ENCODE peak calls at places on chromosome 7, in ten cellular contexts. V is colonic mucosa; T is gastrocnemius medialis; Z is progenitor cell of endocrine pancreas; O is WERI-Rb-1; J is A673; C is psoas muscle; H is CD8-positive, alpha-beta T cell; L is tibial nerve; B is brain microvascular endothelial cell. S is an unnamed sample.

GRCh38 chr7:213324-213993 is 21.1 kb downstream of the FAM20C start:
- DNase-seq in H (no peak), L (no peak), V (no peak), B (no peak), Z (no peak), T (no peak), J (no peak), C (no peak), O (no peak), S (no peak)

GRCh38 chr7:15686957-15687644 is 618 bp upstream of the MEOX2 start:
- DNase-seq in V (no peak), T (no peak), L (peak; percentile 23), C (no peak), Z (no peak), J (no peak), O (no peak), B (no peak), H (no peak), S (peak; percentile 16)

GRCh38 chr7:28479507-28479947 is 67.2 kb downstream of the CREB5 start:
- DNase-seq in H (no peak), J (no peak), B (no peak), V (no peak), L (no peak), T (no peak), Z (no peak), O (no peak), C (no peak), S (no peak)

GRCh38 chr7:16638282-16639265 is 7.0 kb downstream of the ANKMY2 start:
- DNase-seq in T (no peak), V (no peak), H (no peak), J (no peak), C (no peak), Z (no peak), L (no peak), O (no peak), B (no peak), S (no peak)

GRCh38 chr7:41817386-41817785 is 114.5 kb upstream of the INHBA start:
- DNase-seq in Z (no peak), J (no peak), L (no peak), O (no peak), B (peak; percentile 70), T (no peak), V (no peak), C (no peak), H (no peak), S (no peak)

GRCh38 chr7:101402081-101402779 is 39.6 kb downstream of the COL26A1 start:
- DNase-seq in V (no peak), H (no peak), O (no peak), B (peak; percentile 18), T (no peak), Z (no peak), L (no peak), C (no peak), J (peak; percentile 84), S (peak; percentile 52)

GRCh38 chr7:45697576-45698136 is 123.5 kb downstream of the ADCY1 start:
- DNase-seq in H (no peak), B (peak; percentile 37), Z (no peak), C (no peak), O (no peak), L (no peak), V (peak; percentile 6), J (no peak), T (no peak), S (no peak)

GRCh38 chr7:43308913-43309789 is 196.7 kb downstream of the HECW1 start:
- DNase-seq in T (no peak), L (no peak), V (no peak), O (no peak), J (no peak), Z (no peak), B (no peak), H (no peak), C (no peak), S (no peak)

GRCh38 chr7:21542891-21543527 is at the start of gene DNAH11:
- DNase-seq in V (peak; percentile 31), C (peak; percentile 40), J (peak; percentile 15), O (peak; percentile 30), B (no peak), Z (peak; percentile 47), T (no peak), H (no peak), L (no peak), S (peak; percentile 80)
- TF ChIP-seq CTCF in V (no peak), C (no peak), J (no peak), O (peak; percentile 9), B (no peak), Z (peak; percentile 35), T (no peak), H (no peak), L (no peak), S (no peak)

GRCh38 chr7:4227105-4228010 is 454.7 kb upstream of the FOXK1 start:
- DNase-seq in J (peak; percentile 11), T (no peak), Z (no peak), B (no peak), O (peak; percentile 18), L (no peak), C (no peak), H (no peak), V (no peak), S (no peak)

GRCh38 chr7:4225352-4225751 is 456.7 kb upstream of the FOXK1 start:
- DNase-seq in L (no peak), Z (no peak), H (no peak), T (no peak), V (no peak), C (no peak), O (no peak), B (no peak), J (no peak), S (no peak)

GRCh38 chr7:4230352-4230751 is 451.7 kb upstream of the FOXK1 start:
- DNase-seq in V (no peak), H (no peak), T (no peak), J (no peak), O (no peak), Z (no peak), B (no peak), L (no peak), C (no peak), S (no peak)

GRCh38 chr7:4221043-4221442 is 461.1 kb upstream of the FOXK1 start:
- DNase-seq in Z (no peak), L (no peak), B (no peak), V (no peak), H (no peak), T (no peak), O (no peak), J (no peak), C (no peak), S (no peak)

GRCh38 chr7:4226166-4226857 is 455.8 kb upstream of the FOXK1 start:
- DNase-seq in L (no peak), V (no peak), C (no peak), Z (no peak), O (peak; percentile 47), H (no peak), T (no peak), B (no peak), J (peak; percentile 40), S (no peak)
- TF ChIP-seq CTCF in L (no peak), V (no peak), C (no peak), Z (peak; percentile 15), O (peak; percentile 76), H (no peak), T (no peak), B (peak; percentile 2), J (peak; percentile 49), S (no peak)

GRCh38 chr7:79284226-79284625 is 169.2 kb downstream of the MAGI2 start:
- DNase-seq in L (no peak), T (no peak), C (no peak), B (no peak), J (no peak), V (no peak), H (no peak), O (no peak), Z (no peak), S (no peak)

GRCh38 chr7:79282882-79283602 is 170.4 kb downstream of the MAGI2 start:
- DNase-seq in O (no peak), C (no peak), B (peak; percentile 39), J (no peak), L (no peak), Z (no peak), V (no peak), H (no peak), T (no peak), S (no peak)

GRCh38 chr7:79281406-79281805 is 172.1 kb downstream of the MAGI2 start:
- DNase-seq in V (no peak), Z (no peak), B (no peak), O (no peak), J (no peak), T (no peak), C (no peak), L (no peak), H (no peak), S (no peak)

GRCh38 chr7:79286181-79286580 is 167.3 kb downstream of the MAGI2 start:
- DNase-seq in Z (no peak), O (no peak), H (no peak), L (no peak), C (no peak), J (no peak), T (no peak), V (no peak), B (no peak), S (no peak)

DNA sequence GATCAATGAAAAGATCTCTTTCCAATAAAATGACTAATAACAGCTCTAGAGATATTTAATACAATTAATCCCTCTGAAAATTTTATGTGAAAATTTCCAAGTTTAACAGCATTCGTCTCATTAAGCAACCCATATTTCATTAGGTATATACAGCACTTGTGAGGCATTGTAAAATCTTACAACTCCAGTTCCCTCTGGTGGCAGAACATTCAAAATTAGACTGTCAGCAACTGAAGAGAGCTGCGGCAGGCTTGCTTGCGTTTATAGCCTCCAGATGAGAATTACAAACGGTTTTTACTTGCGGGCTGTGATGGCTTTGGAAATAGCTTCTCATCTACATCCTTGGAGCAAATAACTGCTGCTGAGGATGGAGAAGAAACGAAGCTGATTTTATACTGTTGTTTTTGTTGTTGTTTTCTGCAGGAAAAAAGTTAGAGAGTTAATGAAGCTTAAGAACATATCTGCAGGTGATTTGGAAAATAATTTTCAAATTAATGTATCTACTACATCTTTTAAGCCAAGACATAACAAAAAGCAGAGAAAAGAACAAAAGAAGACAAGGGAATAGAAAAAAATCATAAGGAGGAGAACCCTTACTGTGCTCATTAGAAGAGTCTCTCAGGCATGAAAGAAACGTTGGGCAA is 171.3 kb downstream of the MAGI2 start:
- DNase-seq in C (no peak), H (no peak), B (peak; percentile 71), L (no peak), V (no peak), O (peak; percentile 23), Z (no peak), T (no peak), J (peak; percentile 65), S (peak; percentile 10)
- TF ChIP-seq CTCF in C (peak; percentile 46), H (no peak), B (peak; percentile 64), L (peak; percentile 22), V (no peak), O (peak; percentile 20), Z (peak; percentile 46), T (peak; percentile 42), J (peak; percentile 57), S (peak; percentile 15)

DNA sequence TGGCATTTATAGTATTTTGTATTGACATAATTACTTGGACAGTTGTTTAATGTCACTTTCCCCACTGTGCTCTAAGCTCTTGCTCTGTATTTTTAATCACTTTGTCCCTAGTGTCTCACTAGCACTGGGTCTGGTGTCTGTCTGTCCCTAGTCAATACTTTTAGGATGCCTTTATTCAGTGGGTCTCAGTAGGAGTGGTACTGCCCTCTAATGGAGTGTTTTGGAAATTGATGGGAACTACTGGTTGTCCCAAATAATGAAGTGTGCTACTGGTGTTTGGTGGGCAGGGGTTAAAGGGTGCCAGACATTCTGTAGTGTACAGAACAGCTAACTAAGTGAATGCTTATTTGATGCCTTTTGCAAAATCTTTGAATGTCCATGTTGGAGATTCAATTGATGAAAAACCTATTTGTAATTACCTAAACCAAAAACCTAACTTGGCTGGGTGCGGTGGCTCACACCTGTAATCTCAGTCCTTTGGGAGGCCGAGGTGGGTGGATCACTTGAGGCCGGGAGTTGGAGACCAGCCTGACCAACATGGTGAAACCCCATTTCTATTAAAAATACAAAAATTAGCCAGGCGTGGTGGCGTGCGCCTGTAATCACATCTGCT is 33.3 kb downstream of the CDK14 start:
- DNase-seq in B (peak; percentile 61), V (peak; percentile 22), T (no peak), H (no peak), O (peak; percentile 25), L (no peak), C (no peak), Z (no peak), J (peak; percentile 85), S (no peak)
- TF ChIP-seq CTCF in B (peak; percentile 68), V (peak; percentile 46), T (peak; percentile 63), H (no peak), O (peak; percentile 53), L (peak; percentile 44), C (peak; percentile 53), Z (peak; percentile 57), J (peak; percentile 79), S (peak; percentile 43)

S was measured in nephron progenitor cell.